ENCODE peak calls at places on chromosome 22, in ten cellular contexts. One of them, this sample, is unnamed.

GRCh38 chr22:20750461-20751184 is 23.3 kb upstream of the SERPIND1 start:
- DNase-seq in H1: no peak
- DNase-seq in K562: no peak
- DNase-seq in stomach: peak
- DNase-seq in suprapubic skin: no peak
- DNase-seq in tibial nerve: peak
- DNase-seq in ovary: peak
- DNase-seq in transverse colon: peak
- DNase-seq in HepG2: no peak
- DNase-seq in A549: peak
- DNase-seq in this sample: peak

GRCh38 chr22:33321466-33321865 is 263.3 kb upstream of the SYN3 start:
- DNase-seq in stomach: no peak
- DNase-seq in A549: no peak
- DNase-seq in tibial nerve: no peak
- DNase-seq in suprapubic skin: no peak
- DNase-seq in HepG2: no peak
- DNase-seq in H1: no peak
- DNase-seq in transverse colon: no peak
- DNase-seq in ovary: no peak
- DNase-seq in K562: no peak
- DNase-seq in this sample: no peak

GRCh38 chr22:33743756-33744155 is 176.5 kb downstream of the LARGE1 start:
- DNase-seq in K562: no peak
- DNase-seq in transverse colon: no peak
- DNase-seq in HepG2: no peak
- DNase-seq in ovary: no peak
- DNase-seq in suprapubic skin: no peak
- DNase-seq in stomach: no peak
- DNase-seq in A549: no peak
- DNase-seq in tibial nerve: no peak
- DNase-seq in H1: no peak
- DNase-seq in this sample: no peak

GRCh38 chr22:24761888-24762675 is 12.4 kb downstream of the PIWIL3 start:
- DNase-seq in ovary: no peak
- DNase-seq in tibial nerve: no peak
- DNase-seq in suprapubic skin: no peak
- DNase-seq in H1: no peak
- DNase-seq in stomach: peak
- DNase-seq in K562: no peak
- DNase-seq in A549: no peak
- DNase-seq in HepG2: no peak
- DNase-seq in transverse colon: no peak
- DNase-seq in this sample: no peak

GRCh38 chr22:34072585-34072984 is 152.3 kb upstream of the LARGE1 start:
- DNase-seq in K562: no peak
- DNase-seq in stomach: no peak
- DNase-seq in A549: no peak
- DNase-seq in ovary: no peak
- DNase-seq in suprapubic skin: no peak
- DNase-seq in H1: no peak
- DNase-seq in HepG2: no peak
- DNase-seq in transverse colon: no peak
- DNase-seq in tibial nerve: no peak
- DNase-seq in this sample: no peak

GRCh38 chr22:28989035-28989464 is 72.6 kb downstream of the C22orf31 start:
- DNase-seq in tibial nerve: no peak
- DNase-seq in H1: no peak
- DNase-seq in suprapubic skin: no peak
- DNase-seq in transverse colon: no peak
- DNase-seq in K562: no peak
- DNase-seq in HepG2: no peak
- DNase-seq in stomach: no peak
- DNase-seq in A549: no peak
- DNase-seq in ovary: no peak
- DNase-seq in this sample: no peak

GRCh38 chr22:35202376-35202775 is 54.9 kb upstream of the HMGXB4 start:
- DNase-seq in H1: no peak
- DNase-seq in K562: no peak
- DNase-seq in suprapubic skin: no peak
- DNase-seq in tibial nerve: no peak
- DNase-seq in A549: no peak
- DNase-seq in stomach: no peak
- DNase-seq in ovary: no peak
- DNase-seq in HepG2: no peak
- DNase-seq in transverse colon: no peak
- DNase-seq in this sample: no peak

GRCh38 chr22:29914991-29915390 is 32.0 kb downstream of the MTMR3 start:
- DNase-seq in transverse colon: no peak
- DNase-seq in K562: no peak
- DNase-seq in suprapubic skin: no peak
- DNase-seq in H1: no peak
- DNase-seq in ovary: no peak
- DNase-seq in stomach: no peak
- DNase-seq in HepG2: no peak
- DNase-seq in A549: no peak
- DNase-seq in tibial nerve: no peak
- DNase-seq in this sample: no peak

GRCh38 chr22:23538502-23538860 is 41.6 kb downstream of the IGLL1 start:
- DNase-seq in H1: no peak
- DNase-seq in HepG2: no peak
- DNase-seq in tibial nerve: no peak
- DNase-seq in A549: no peak
- DNase-seq in suprapubic skin: no peak
- DNase-seq in K562: no peak
- DNase-seq in stomach: no peak
- DNase-seq in transverse colon: no peak
- DNase-seq in ovary: peak
- DNase-seq in this sample: peak

GRCh38 chr22:19174106-19175025 is 4.2 kb downstream of the SLC25A1 start:
- DNase-seq in tibial nerve: peak
- DNase-seq in stomach: no peak
- DNase-seq in suprapubic skin: peak
- DNase-seq in K562: no peak
- DNase-seq in H1: peak
- DNase-seq in transverse colon: no peak
- DNase-seq in HepG2: peak
- DNase-seq in ovary: no peak
- DNase-seq in A549: no peak
- DNase-seq in this sample: peak

GRCh38 chr22:35154937-35155387 is 89.0 kb downstream of the ISX start:
- DNase-seq in transverse colon: peak
- DNase-seq in ovary: peak
- DNase-seq in H1: peak
- DNase-seq in suprapubic skin: no peak
- DNase-seq in HepG2: peak
- DNase-seq in tibial nerve: no peak
- DNase-seq in stomach: peak
- DNase-seq in K562: peak
- DNase-seq in A549: peak
- DNase-seq in this sample: peak

DNA sequence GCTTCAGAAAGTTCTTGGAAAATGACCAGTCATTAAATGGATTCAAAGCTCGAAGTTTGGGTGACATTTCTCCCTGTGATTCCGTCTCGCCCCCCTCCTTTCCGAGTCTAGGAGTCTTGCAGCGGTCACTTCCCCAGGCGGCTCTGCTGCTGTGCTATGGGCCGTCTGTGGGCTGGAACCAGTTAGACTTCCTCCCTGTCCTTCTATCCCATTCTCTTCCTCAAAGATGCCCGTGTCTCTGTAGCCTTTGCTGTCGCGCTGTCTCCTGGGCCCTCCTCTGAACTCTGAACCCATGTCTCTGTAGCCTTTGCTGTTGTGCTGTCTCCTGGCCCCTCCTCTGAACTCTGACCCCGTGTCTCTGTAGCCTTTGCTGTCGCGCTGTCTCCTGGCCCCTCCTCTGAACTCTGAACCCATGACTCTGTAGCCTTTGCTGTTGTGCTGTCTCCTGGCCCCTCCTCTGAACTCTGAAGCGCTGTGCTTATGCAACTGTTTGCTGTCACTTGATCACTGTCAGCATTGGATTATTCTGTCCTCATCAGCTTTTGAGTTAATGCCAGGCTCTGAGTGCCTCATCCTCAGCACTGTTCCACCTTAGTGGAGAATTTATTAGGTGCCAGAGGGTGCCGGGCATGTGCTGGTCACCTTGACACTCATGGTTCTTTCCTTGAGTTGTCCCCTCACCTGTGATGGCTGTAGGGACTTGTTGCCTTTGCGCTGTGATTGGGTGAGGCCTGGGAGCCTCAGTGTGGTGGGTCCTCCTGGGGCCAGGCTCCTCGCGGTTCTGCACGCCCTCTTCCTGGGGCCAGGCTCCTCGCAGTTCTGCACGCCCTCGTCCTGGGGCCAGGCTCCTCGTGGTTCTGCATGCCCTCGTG is 173.3 kb downstream of the TBC1D22A start:
- DNase-seq in A549: no peak
- DNase-seq in H1: no peak
- DNase-seq in stomach: no peak
- DNase-seq in K562: peak
- DNase-seq in tibial nerve: no peak
- DNase-seq in suprapubic skin: no peak
- DNase-seq in transverse colon: peak
- DNase-seq in HepG2: peak
- DNase-seq in ovary: no peak
- DNase-seq in this sample: no peak
- TF ChIP-seq POLR2A in A549: no peak
- TF ChIP-seq POLR2A in H1: no peak
- TF ChIP-seq POLR2A in stomach: no peak
- TF ChIP-seq POLR2A in K562: no peak
- TF ChIP-seq POLR2A in tibial nerve: no peak
- TF ChIP-seq POLR2A in suprapubic skin: no peak
- TF ChIP-seq POLR2A in transverse colon: no peak
- TF ChIP-seq POLR2A in HepG2: peak
- TF ChIP-seq POLR2A in ovary: no peak
- TF ChIP-seq POLR2A in this sample: no peak

DNA sequence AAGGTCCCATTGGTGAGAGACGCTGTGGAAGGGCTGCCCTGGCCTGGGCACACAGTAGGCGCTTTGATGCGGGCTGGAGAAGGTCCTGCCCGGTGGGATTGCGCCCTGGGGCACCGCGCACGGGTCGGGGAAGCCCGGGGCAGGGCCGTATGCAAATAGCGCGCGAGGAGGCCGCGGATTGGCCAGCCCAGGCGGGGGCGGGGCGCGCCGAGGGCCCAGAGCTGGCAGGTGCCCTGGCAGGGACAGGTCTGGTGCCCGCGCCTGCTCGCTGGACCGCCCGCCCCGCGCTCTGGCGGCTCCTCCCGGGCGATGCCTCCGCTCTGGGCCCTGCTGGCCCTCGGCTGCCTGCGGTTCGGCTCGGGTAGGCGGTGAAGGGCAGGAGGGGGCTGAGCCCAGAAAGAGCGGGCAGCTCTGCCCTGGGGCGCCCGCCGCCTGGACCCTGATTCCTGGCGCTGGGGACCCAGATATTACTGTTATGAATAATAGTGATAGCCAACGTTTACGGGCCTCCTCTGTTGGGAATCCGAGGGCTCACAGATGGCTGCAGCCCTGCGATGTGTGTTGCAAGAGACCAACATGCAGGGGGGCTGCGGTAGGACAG is at the start of gene UPK3A:
- DNase-seq in transverse colon: peak
- DNase-seq in K562: peak
- DNase-seq in HepG2: no peak
- DNase-seq in A549: no peak
- DNase-seq in suprapubic skin: no peak
- DNase-seq in stomach: peak
- DNase-seq in tibial nerve: no peak
- DNase-seq in H1: no peak
- DNase-seq in ovary: no peak
- DNase-seq in this sample: no peak
- H3K4me3 ChIP-seq in transverse colon: peak
- H3K4me3 ChIP-seq in K562: no peak
- H3K4me3 ChIP-seq in HepG2: peak
- H3K4me3 ChIP-seq in A549: peak
- H3K4me3 ChIP-seq in suprapubic skin: peak
- H3K4me3 ChIP-seq in stomach: peak
- H3K4me3 ChIP-seq in tibial nerve: peak
- H3K4me3 ChIP-seq in H1: peak
- H3K4me3 ChIP-seq in ovary: peak
- H3K4me3 ChIP-seq in this sample: peak

GRCh38 chr22:49132009-49132408 is 695.7 kb downstream of the BRD1 start:
- DNase-seq in ovary: no peak
- DNase-seq in A549: no peak
- DNase-seq in HepG2: no peak
- DNase-seq in H1: no peak
- DNase-seq in tibial nerve: no peak
- DNase-seq in transverse colon: no peak
- DNase-seq in K562: no peak
- DNase-seq in suprapubic skin: no peak
- DNase-seq in stomach: no peak
- DNase-seq in this sample: peak
- TF ChIP-seq EP300 in ovary: no peak
- TF ChIP-seq EP300 in A549: no peak
- TF ChIP-seq EP300 in HepG2: no peak
- TF ChIP-seq EP300 in H1: no peak
- TF ChIP-seq EP300 in tibial nerve: no peak
- TF ChIP-seq EP300 in transverse colon: no peak
- TF ChIP-seq EP300 in K562: no peak
- TF ChIP-seq EP300 in suprapubic skin: no peak
- TF ChIP-seq EP300 in stomach: no peak
- TF ChIP-seq EP300 in this sample: no peak

GRCh38 chr22:21964918-21965484 is 12.4 kb upstream of the PPM1F start:
- DNase-seq in transverse colon: no peak
- DNase-seq in K562: no peak
- DNase-seq in HepG2: no peak
- DNase-seq in ovary: no peak
- DNase-seq in tibial nerve: no peak
- DNase-seq in H1: no peak
- DNase-seq in A549: no peak
- DNase-seq in suprapubic skin: peak
- DNase-seq in stomach: no peak
- DNase-seq in this sample: no peak

GRCh38 chr22:21968452-21969129 is 14.0 kb downstream of the TOP3B start:
- DNase-seq in K562: no peak
- DNase-seq in H1: no peak
- DNase-seq in tibial nerve: no peak
- DNase-seq in ovary: no peak
- DNase-seq in suprapubic skin: no peak
- DNase-seq in stomach: no peak
- DNase-seq in transverse colon: no peak
- DNase-seq in A549: no peak
- DNase-seq in HepG2: no peak
- DNase-seq in this sample: no peak

GRCh38 chr22:21967693-21968271 is 14.8 kb downstream of the TOP3B start:
- DNase-seq in A549: no peak
- DNase-seq in stomach: no peak
- DNase-seq in H1: no peak
- DNase-seq in ovary: no peak
- DNase-seq in transverse colon: no peak
- DNase-seq in K562: no peak
- DNase-seq in HepG2: no peak
- DNase-seq in tibial nerve: no peak
- DNase-seq in suprapubic skin: no peak
- DNase-seq in this sample: no peak

GRCh38 chr22:21965762-21966288 is 13.2 kb upstream of the PPM1F start:
- DNase-seq in ovary: no peak
- DNase-seq in suprapubic skin: no peak
- DNase-seq in H1: no peak
- DNase-seq in HepG2: no peak
- DNase-seq in A549: no peak
- DNase-seq in K562: no peak
- DNase-seq in stomach: no peak
- DNase-seq in tibial nerve: no peak
- DNase-seq in transverse colon: no peak
- DNase-seq in this sample: no peak

GRCh38 chr22:21966643-21967516 is 14.2 kb upstream of the PPM1F start:
- DNase-seq in suprapubic skin: no peak
- DNase-seq in tibial nerve: no peak
- DNase-seq in K562: no peak
- DNase-seq in HepG2: no peak
- DNase-seq in A549: no peak
- DNase-seq in stomach: no peak
- DNase-seq in transverse colon: no peak
- DNase-seq in H1: no peak
- DNase-seq in ovary: no peak
- DNase-seq in this sample: no peak
- TF ChIP-seq POLR2A in suprapubic skin: no peak
- TF ChIP-seq POLR2A in tibial nerve: no peak
- TF ChIP-seq POLR2A in K562: peak
- TF ChIP-seq POLR2A in HepG2: no peak
- TF ChIP-seq POLR2A in A549: no peak
- TF ChIP-seq POLR2A in stomach: no peak
- TF ChIP-seq POLR2A in transverse colon: no peak
- TF ChIP-seq POLR2A in H1: no peak
- TF ChIP-seq POLR2A in ovary: no peak
- TF ChIP-seq POLR2A in this sample: no peak

This sample was measured in sigmoid colon.